ENCODE peak calls at places on chromosomes 7 and 10, in nine cellular contexts. F, Z, E, Y, S, C, I, D and J are unnamed samples.

GRCh38 chr7:22357311-22358175 is 589 bp upstream of the RAPGEF5 start:
- DNase-seq in F (no peak), Z (no peak), E (no peak), Y (no peak), S (no peak), C (peak; percentile 29), I (peak; percentile 99), D (no peak), J (peak; percentile 30)

GRCh38 chr10:88987243-88987726 is 3.3 kb upstream of the FAS start:
- DNase-seq in F (no peak), Z (no peak), E (no peak), Y (no peak), S (no peak), C (no peak), I (no peak), D (no peak), J (no peak)

GRCh38 chr10:69409968-69410367 is 6.8 kb downstream of the TACR2 start:
- DNase-seq in F (no peak), Z (peak; percentile 83), E (no peak), Y (no peak), S (peak; percentile 61), C (no peak), I (no peak), D (no peak), J (no peak)

GRCh38 chr7:16810573-16810972 is 5.8 kb upstream of the AGR2 start:
- DNase-seq in F (no peak), Z (no peak), E (no peak), Y (no peak), S (no peak), C (no peak), I (peak; percentile 43), D (no peak), J (no peak)

GRCh38 chr10:117480097-117480496 is 62.4 kb upstream of the EMX2 start:
- DNase-seq in F (no peak), Z (no peak), E (no peak), Y (no peak), S (no peak), C (no peak), I (no peak), D (no peak), J (no peak)

GRCh38 chr10:99850041-99850766 is 67.8 kb downstream of the ABCC2 start:
- DNase-seq in F (no peak), Z (no peak), E (no peak), Y (no peak), S (no peak), C (no peak), I (no peak), D (no peak), J (no peak)

GRCh38 chr7:87344446-87344845 is 1.0 kb upstream of the CROT start:
- DNase-seq in F (no peak), Z (no peak), E (no peak), Y (no peak), S (no peak), C (no peak), I (peak; percentile 72), D (no peak), J (no peak)

GRCh38 chr10:126955396-126955795 is 50.2 kb downstream of the DOCK1 start:
- DNase-seq in F (no peak), Z (no peak), E (no peak), Y (no peak), S (no peak), C (no peak), I (no peak), D (no peak), J (no peak)

GRCh38 chr10:48309711-48310226 is 3.3 kb downstream of the MAPK8 start:
- DNase-seq in F (no peak), Z (no peak), E (no peak), Y (no peak), S (peak; percentile 51), C (peak; percentile 44), I (peak; percentile 83), D (no peak), J (peak; percentile 63)

GRCh38 chr7:139660317-139661042 is 117.3 kb downstream of the HIPK2 start:
- DNase-seq in F (peak; percentile 62), Z (no peak), E (no peak), Y (no peak), S (no peak), C (no peak), I (peak; percentile 17), D (no peak), J (no peak)

GRCh38 chr7:138167222-138167621 is 91.0 kb downstream of the AKR1D1 start:
- DNase-seq in F (no peak), Z (no peak), E (no peak), Y (no peak), S (no peak), C (no peak), I (no peak), D (no peak), J (no peak)

DNA sequence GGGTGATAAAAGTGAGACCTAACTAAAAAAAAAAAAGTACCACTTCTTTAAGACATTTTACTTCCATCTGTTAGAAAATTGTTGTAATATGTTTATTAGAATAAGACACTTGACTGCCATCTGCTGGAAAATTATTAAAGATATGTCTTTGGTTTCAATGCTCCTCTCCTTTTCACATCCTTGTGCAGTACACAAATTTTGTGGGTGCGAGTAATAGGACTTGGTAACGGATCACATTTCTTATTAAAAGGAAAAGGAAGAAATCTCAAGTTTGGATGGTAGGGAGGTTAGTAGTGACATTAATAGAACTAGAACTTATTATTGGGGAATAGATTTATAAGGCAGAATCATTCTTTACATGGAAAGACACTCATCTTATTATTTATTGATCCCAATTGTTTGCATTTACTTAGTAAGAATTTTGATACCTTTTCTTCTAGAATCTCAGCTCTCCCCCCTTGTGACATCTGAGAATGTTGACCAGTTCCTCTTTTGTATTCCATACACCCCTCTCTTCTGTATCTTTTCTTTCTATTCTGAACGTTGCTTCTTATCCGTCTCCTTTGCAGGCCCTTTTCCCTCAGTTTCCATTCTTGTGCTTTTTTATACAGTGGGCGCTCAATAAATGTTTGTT is 43.0 kb upstream of the RPA3 start:
- DNase-seq in F (no peak), Z (no peak), E (no peak), Y (no peak), S (peak; percentile 24), C (no peak), I (peak; percentile 61), D (no peak), J (peak; percentile 23)
- TF ChIP-seq CTCF in F (peak; percentile 23), Z (peak; percentile 62), E (no peak), Y (peak; percentile 28), S (no peak), C (peak; percentile 30), I (peak; percentile 13), D (peak; percentile 7), J (peak; percentile 20)

DNA sequence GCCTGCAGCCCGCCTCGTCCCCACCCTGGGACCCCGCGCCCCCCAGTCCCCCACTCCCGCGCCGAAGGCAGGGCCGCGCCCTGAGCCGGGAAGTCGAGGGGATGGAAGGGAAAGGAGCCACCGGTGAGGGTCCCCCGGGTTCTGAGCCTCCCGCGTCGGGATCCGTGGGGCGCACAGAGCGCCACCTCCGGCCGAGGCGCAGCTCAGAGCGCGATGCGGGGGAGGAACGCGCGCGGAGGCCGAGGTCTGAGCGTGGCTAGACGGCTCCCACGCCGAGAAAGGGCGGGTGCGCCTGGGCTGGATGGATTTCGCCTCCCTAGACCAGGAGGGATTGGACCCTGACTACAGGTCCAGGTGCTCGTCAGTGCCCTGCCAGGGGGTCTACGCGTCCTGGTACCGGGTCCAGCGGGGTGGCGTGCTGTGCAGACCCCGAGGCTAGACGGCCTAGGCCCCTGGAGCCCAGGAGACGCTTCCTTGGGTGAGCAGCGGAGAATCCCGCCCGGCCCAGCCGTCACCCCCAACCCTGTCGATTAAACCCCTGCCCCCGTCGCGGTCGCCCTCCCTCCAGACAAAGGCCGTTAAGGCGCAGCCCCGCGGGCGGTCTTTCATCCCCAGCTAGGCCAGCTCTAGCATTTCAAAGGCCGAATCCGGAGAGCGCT is 986 bp upstream of the PDGFA start:
- DNase-seq in F (no peak), Z (no peak), E (no peak), Y (peak; percentile 56), S (no peak), C (no peak), I (no peak), D (no peak), J (no peak)
- TF ChIP-seq CTCF in F (no peak), Z (no peak), E (no peak), Y (peak; percentile 28), S (no peak), C (peak; percentile 14), I (peak; percentile 39), D (no peak), J (peak; percentile 51)

DNA sequence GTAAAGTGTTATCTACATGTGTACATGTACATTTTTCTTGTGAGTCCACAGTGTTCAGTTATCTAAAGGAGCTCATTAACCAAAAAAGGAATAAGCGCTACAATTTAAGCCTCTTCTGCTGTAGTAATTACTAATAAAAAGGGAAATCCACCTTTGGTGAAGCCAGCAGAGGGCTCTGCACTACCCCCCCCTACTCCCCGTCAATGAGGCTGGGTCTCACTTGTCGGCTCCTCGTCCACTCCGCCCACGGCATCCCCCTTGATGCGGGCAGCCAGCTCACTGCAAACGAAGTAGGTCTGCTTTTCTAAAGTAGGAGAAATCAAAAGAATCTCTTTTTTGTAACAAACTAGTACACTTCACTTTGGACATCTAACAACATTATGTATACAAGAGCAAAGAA is 4.7 kb upstream of the WASHC2A start:
- DNase-seq in F (no peak), Z (no peak), E (no peak), Y (no peak), S (no peak), C (peak; percentile 10), I (no peak), D (no peak), J (peak; percentile 9)
- TF ChIP-seq CTCF in F (no peak), Z (no peak), E (no peak), Y (no peak), S (no peak), C (peak; percentile 5), I (no peak), D (no peak), J (peak; percentile 29)

GRCh38 chr10:115026041-115026779 is 67.0 kb upstream of the ATRNL1 start:
- DNase-seq in F (no peak), Z (no peak), E (no peak), Y (no peak), S (no peak), C (no peak), I (no peak), D (no peak), J (no peak)
- TF ChIP-seq CTCF in F (no peak), Z (no peak), E (no peak), Y (peak; percentile 15), S (no peak), C (no peak), I (no peak), D (no peak), J (no peak)